ENCODE peak calls at places on chromosome 3, in five cellular contexts. N, B, X, O and C are unnamed samples.

GRCh38 chr3:78035020-78035660 is 995.2 kb downstream of the ROBO2 start:
- DNase-seq in X (no peak), B (no peak), N (no peak), O (no peak), C (peak)

GRCh38 chr3:72183489-72183888 is 398.5 kb upstream of the PROK2 start:
- DNase-seq in B (no peak), N (no peak), X (no peak), O (no peak), C (no peak)

GRCh38 chr3:122730240-122730639 is 49.6 kb downstream of the PARP14 start:
- DNase-seq in B (no peak), N (no peak), O (no peak), X (no peak), C (no peak)

GRCh38 chr3:71690222-71690821 is 34.9 kb downstream of the EIF4E3 start:
- DNase-seq in X (no peak), N (no peak), O (no peak), B (peak), C (peak)

GRCh38 chr3:124256599-124256998 is 264.7 kb upstream of the ROPN1 start:
- DNase-seq in O (no peak), N (no peak), B (no peak), X (no peak), C (no peak)

GRCh38 chr3:29156071-29156715 is 124.7 kb upstream of the RBMS3 start:
- DNase-seq in X (no peak), B (peak), O (no peak), N (no peak), C (no peak)

GRCh38 chr3:147130461-147130860 is 275.9 kb downstream of the ZIC4 start:
- DNase-seq in X (no peak), O (no peak), B (peak), N (no peak), C (peak)

GRCh38 chr3:130729154-130729553 is 17.5 kb downstream of the PIK3R4 start:
- DNase-seq in B (no peak), X (no peak), O (no peak), N (no peak), C (no peak)

GRCh38 chr3:40008796-40009195 is 199.4 kb downstream of the MYRIP start:
- DNase-seq in O (no peak), X (no peak), B (no peak), N (no peak), C (no peak)

GRCh38 chr3:38029400-38030125 is at the start of gene PLCD1:
- DNase-seq in B (peak), O (peak), N (peak), X (no peak), C (peak)

GRCh38 chr3:155327430-155327829 is 33.9 kb upstream of the STRIT1 start:
- DNase-seq in B (no peak), O (no peak), N (no peak), X (no peak), C (no peak)

GRCh38 chr3:193008654-193009053 is 91.0 kb upstream of the MB21D2 start:
- DNase-seq in N (no peak), X (no peak), B (no peak), O (no peak), C (no peak)

GRCh38 chr3:2106438-2106837 is 7.8 kb downstream of the CNTN4 start:
- DNase-seq in N (no peak), B (no peak), O (no peak), X (no peak), C (no peak)

GRCh38 chr3:152496286-152496685 is 227.6 kb downstream of the MBNL1 start:
- DNase-seq in O (no peak), N (no peak), B (no peak), X (no peak), C (no peak)

GRCh38 chr3:138467905-138468304 is 33.5 kb downstream of the ESYT3 start:
- DNase-seq in B (no peak), N (no peak), O (no peak), X (no peak), C (no peak)

GRCh38 chr3:53114011-53114400 is 16.2 kb downstream of the RFT1 start:
- DNase-seq in X (peak), B (peak), N (peak), O (peak), C (peak)